ENCODE peak calls at places on chromosome 22, in six cellular contexts. X, M, Y, Q, E and J are unnamed samples.

GRCh38 chr22:49062155-49063039 is 765.3 kb downstream of the BRD1 start:
- ATAC-seq in X (no peak), M (no peak), Y (no peak), Q (no peak), E (no peak), J (no peak)

GRCh38 chr22:46432164-46433068 is 96.9 kb downstream of the TRMU start:
- ATAC-seq in X (no peak), M (peak), Y (no peak), Q (peak), E (no peak), J (no peak)

GRCh38 chr22:24843048-24843447 is 37.0 kb downstream of the SGSM1 start:
- ATAC-seq in X (no peak), M (no peak), Y (no peak), Q (no peak), E (no peak), J (no peak)

GRCh38 chr22:30425616-30426394 is at the start of gene MTFP1:
- ATAC-seq in X (peak), M (peak), Y (peak), Q (peak), E (peak), J (no peak)

GRCh38 chr22:33889748-33890147 is 30.5 kb downstream of the LARGE1 start:
- ATAC-seq in X (no peak), M (no peak), Y (no peak), Q (peak), E (no peak), J (no peak)

GRCh38 chr22:29244785-29245625 is 22.8 kb downstream of the RHBDD3 start:
- ATAC-seq in X (peak), M (no peak), Y (peak), Q (peak), E (peak), J (peak)

GRCh38 chr22:25791556-25791955 is 49.6 kb downstream of the MYO18B start:
- ATAC-seq in X (no peak), M (no peak), Y (no peak), Q (no peak), E (no peak), J (no peak)

GRCh38 chr22:46769191-46769675 is 6.8 kb downstream of the TBC1D22A start:
- ATAC-seq in X (no peak), M (no peak), Y (no peak), Q (peak), E (no peak), J (no peak)

GRCh38 chr22:48250286-48250895 is 1487.9 kb downstream of the TBC1D22A start:
- ATAC-seq in X (no peak), M (no peak), Y (no peak), Q (no peak), E (no peak), J (no peak)

GRCh38 chr22:17767236-17768065 is 6.8 kb downstream of the BID start:
- ATAC-seq in X (no peak), M (no peak), Y (no peak), Q (peak), E (no peak), J (no peak)

GRCh38 chr22:36902143-36902911 is 11.1 kb upstream of the CSF2RB start:
- ATAC-seq in X (no peak), M (peak), Y (no peak), Q (no peak), E (no peak), J (peak)

GRCh38 chr22:24758164-24758799 is 16.2 kb downstream of the PIWIL3 start:
- ATAC-seq in X (no peak), M (peak), Y (no peak), Q (peak), E (peak), J (no peak)

GRCh38 chr22:49657275-49657973 is 170.2 kb downstream of the BRD1 start:
- ATAC-seq in X (no peak), M (peak), Y (no peak), Q (peak), E (peak), J (peak)

GRCh38 chr22:39979048-39979447 is 15.7 kb upstream of the FAM83F start:
- ATAC-seq in X (no peak), M (no peak), Y (no peak), Q (no peak), E (no peak), J (no peak)

GRCh38 chr22:31768422-31769059 is 14.7 kb downstream of the DEPDC5 start:
- ATAC-seq in X (no peak), M (no peak), Y (no peak), Q (peak), E (no peak), J (no peak)

GRCh38 chr22:46769706-46770105 is 7.3 kb downstream of the TBC1D22A start:
- ATAC-seq in X (no peak), M (no peak), Y (no peak), Q (no peak), E (no peak), J (no peak)

GRCh38 chr22:46753360-46753759 is 9.1 kb upstream of the TBC1D22A start:
- ATAC-seq in X (no peak), M (no peak), Y (no peak), Q (no peak), E (no peak), J (no peak)

GRCh38 chr22:45997775-45998637 is 21.0 kb upstream of the WNT7B start:
- ATAC-seq in X (no peak), M (peak), Y (no peak), Q (no peak), E (no peak), J (peak)

GRCh38 chr22:25120761-25121212 is 78.9 kb upstream of the CRYBB3 start:
- ATAC-seq in X (peak), M (no peak), Y (no peak), Q (peak), E (no peak), J (no peak)

GRCh38 chr22:22884888-22885840 is 2.5 kb upstream of the IGLL5 start:
- ATAC-seq in X (no peak), M (no peak), Y (no peak), Q (no peak), E (no peak), J (no peak)

GRCh38 chr22:41621911-41622179 is 750 bp downstream of the XRCC6 start:
- ATAC-seq in X (no peak), M (no peak), Y (no peak), Q (no peak), E (no peak), J (no peak)

GRCh38 chr22:41625577-41625976 is 4.5 kb downstream of the XRCC6 start:
- ATAC-seq in X (no peak), M (no peak), Y (no peak), Q (no peak), E (no peak), J (no peak)

GRCh38 chr22:41620646-41621098 is at the start of gene DESI1:
- ATAC-seq in X (peak), M (no peak), Y (peak), Q (peak), E (peak), J (peak)

GRCh38 chr22:41619979-41620645 is 731 bp downstream of the DESI1 start:
- ATAC-seq in X (peak), M (peak), Y (peak), Q (peak), E (peak), J (no peak)

GRCh38 chr22:41621099-41621910 is at the start of gene XRCC6:
- ATAC-seq in X (peak), M (peak), Y (peak), Q (peak), E (peak), J (peak)
- TF ChIP-seq EP300 in X (no peak), M (no peak), Y (no peak), Q (no peak), E (no peak), J (no peak)

GRCh38 chr22:38177044-38177443 is 4.6 kb downstream of the PLA2G6 start:
- ATAC-seq in X (no peak), M (no peak), Y (no peak), Q (peak), E (no peak), J (no peak)

GRCh38 chr22:38177926-38178604 is 3.6 kb downstream of the PLA2G6 start:
- ATAC-seq in X (peak), M (no peak), Y (peak), Q (peak), E (no peak), J (peak)

GRCh38 chr22:38174626-38175025 is 7.0 kb downstream of the PLA2G6 start:
- ATAC-seq in X (no peak), M (no peak), Y (no peak), Q (no peak), E (no peak), J (no peak)

GRCh38 chr22:38175206-38176118 is 6.2 kb downstream of the PLA2G6 start:
- ATAC-seq in X (no peak), M (no peak), Y (no peak), Q (no peak), E (no peak), J (no peak)

DNA sequence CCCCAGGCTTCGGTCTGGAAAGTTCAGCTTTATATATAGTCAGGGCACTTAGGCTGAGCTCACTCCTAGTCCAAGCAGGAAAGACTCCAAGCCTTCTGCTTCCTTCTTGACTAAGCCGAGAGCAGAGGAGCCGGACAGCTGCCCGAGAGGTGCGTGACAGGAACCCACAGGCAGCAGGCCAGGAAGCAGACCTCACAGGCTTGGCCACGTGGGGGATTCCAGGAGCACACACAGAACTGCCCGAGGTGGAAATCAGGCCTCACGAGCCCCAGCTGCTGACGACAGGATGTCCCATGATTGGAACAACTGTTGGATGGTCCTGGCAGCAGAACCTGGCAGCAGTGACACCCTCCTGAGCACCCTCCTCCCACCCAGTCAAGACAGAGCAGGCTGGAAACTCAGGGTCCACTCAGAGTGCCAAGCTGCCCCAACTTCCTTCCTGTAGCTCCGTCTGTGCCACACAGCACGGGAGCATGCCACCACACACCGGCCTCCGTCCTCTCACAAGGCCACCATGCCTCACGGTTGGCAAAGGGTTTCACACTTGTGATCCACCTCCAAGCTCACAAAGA is 5.4 kb downstream of the PLA2G6 start:
- ATAC-seq in X (no peak), M (no peak), Y (no peak), Q (peak), E (no peak), J (peak)
- TF ChIP-seq EP300 in X (no peak), M (peak), Y (no peak), Q (peak), E (no peak), J (no peak)

GRCh38 chr22:44157916-44158618 is 22.7 kb upstream of the PARVG start:
- ATAC-seq in X (no peak), M (no peak), Y (no peak), Q (no peak), E (no peak), J (no peak)

GRCh38 chr22:44155115-44155514 is 25.6 kb upstream of the PARVG start:
- ATAC-seq in X (no peak), M (no peak), Y (no peak), Q (no peak), E (no peak), J (no peak)

GRCh38 chr22:44151661-44152060 is 29.1 kb upstream of the PARVG start:
- ATAC-seq in X (no peak), M (peak), Y (no peak), Q (no peak), E (no peak), J (no peak)

GRCh38 chr22:44154431-44154942 is 26.2 kb upstream of the PARVG start:
- ATAC-seq in X (no peak), M (no peak), Y (no peak), Q (peak), E (no peak), J (no peak)

DNA sequence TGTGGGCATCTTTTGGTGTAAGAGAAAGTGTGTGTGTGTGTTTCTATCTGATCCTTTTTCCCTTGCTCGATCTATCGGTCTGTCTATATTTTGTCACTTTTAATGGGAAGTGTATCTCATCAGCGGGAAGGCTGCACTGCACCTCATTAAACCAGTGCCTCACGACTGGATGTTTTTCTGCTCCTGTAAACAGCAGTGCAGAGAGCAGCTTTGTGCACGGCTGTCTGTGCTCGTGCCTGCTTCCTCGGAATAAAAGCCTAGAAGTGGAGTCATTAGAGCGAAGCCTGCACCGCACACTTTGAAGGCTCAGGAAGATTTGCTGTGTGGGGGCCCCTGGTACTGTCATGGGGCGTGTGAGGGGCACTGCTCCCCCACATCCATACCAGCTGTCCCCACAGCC is 27.0 kb upstream of the PARVG start:
- ATAC-seq in X (no peak), M (no peak), Y (no peak), Q (no peak), E (no peak), J (no peak)
- TF ChIP-seq EP300 in X (no peak), M (no peak), Y (no peak), Q (no peak), E (no peak), J (no peak)

DNA sequence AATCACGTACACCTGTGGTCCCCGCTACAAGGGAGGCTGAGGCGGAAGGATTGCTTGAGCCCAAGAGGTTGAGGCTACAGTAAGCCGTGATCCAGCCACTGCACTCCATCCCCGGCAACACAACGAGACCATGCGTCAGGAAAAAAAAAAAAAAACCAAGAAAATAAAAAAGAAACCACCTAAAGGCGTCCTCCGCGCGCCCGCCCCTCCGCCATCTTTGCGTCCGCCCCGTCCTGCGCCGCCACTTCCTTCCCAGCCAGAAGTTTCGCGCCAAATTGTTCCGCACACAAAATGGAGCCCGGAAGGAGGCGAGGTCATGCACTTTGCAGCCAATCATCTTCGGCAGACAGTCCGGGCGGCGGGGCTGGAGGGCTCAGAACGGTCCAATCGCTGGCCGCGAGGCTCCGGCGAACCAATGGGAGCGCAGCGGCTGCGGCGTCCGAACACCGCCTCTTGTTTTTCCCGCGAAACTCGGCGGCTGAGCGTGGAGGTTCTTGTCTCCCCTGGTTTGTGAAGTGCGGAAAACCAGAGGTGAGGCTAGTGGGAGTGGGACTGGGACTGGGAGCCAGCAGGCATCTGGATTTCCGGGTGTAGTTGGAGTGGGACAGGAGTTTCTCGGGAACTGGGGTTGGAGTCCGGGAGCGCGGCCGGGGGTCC is at the start of gene MCM5:
- ATAC-seq in X (peak), M (peak), Y (peak), Q (peak), E (peak), J (peak)
- TF ChIP-seq EP300 in X (no peak), M (no peak), Y (no peak), Q (no peak), E (no peak), J (no peak)

GRCh38 chr22:42614312-42615091 is at the start of gene POLDIP3:
- ATAC-seq in X (peak), M (peak), Y (peak), Q (peak), E (peak), J (peak)

GRCh38 chr22:42613869-42614268 is 814 bp downstream of the POLDIP3 start:
- ATAC-seq in X (no peak), M (no peak), Y (no peak), Q (no peak), E (no peak), J (no peak)

GRCh38 chr22:42612336-42612735 is 2.3 kb downstream of the POLDIP3 start:
- ATAC-seq in X (no peak), M (no peak), Y (no peak), Q (no peak), E (no peak), J (no peak)

GRCh38 chr22:42617155-42617983 is 2.7 kb upstream of the POLDIP3 start:
- ATAC-seq in X (no peak), M (no peak), Y (no peak), Q (no peak), E (no peak), J (no peak)

GRCh38 chr22:42615092-42615859 is 593 bp upstream of the POLDIP3 start:
- ATAC-seq in X (peak), M (peak), Y (peak), Q (peak), E (peak), J (peak)
- TF ChIP-seq EP300 in X (peak), M (peak), Y (no peak), Q (peak), E (peak), J (no peak)